ENCODE peak calls at places on chromosomes 2 and 18, in nine cellular contexts. T, V, P, A, X, N, F, G and Z are unnamed samples.
A peak's percentile ranks its signal among the peaks of the same experiment; 100 is the strongest.

GRCh38 chr2:241780939-241781569 is 4.4 kb downstream of the GAL3ST2 start:
- DNase-seq in T (no peak), V (no peak), G (no peak), A (no peak), X (no peak), P (no peak), F (no peak), N (no peak), Z (no peak)

GRCh38 chr18:50079571-50080295 is 115.2 kb downstream of the MYO5B start:
- DNase-seq in N (no peak), T (no peak), X (peak; percentile 68), F (no peak), A (no peak), V (peak; percentile 36), P (no peak), G (no peak), Z (no peak)

GRCh38 chr2:212328129-212328528 is 210.5 kb downstream of the ERBB4 start:
- DNase-seq in F (no peak), N (peak; percentile 27), G (no peak), V (no peak), X (no peak), T (peak; percentile 7), A (no peak), P (no peak), Z (no peak)

GRCh38 chr18:68965817-68966216 is 167.9 kb downstream of the CCDC102B start:
- DNase-seq in G (no peak), A (no peak), T (no peak), X (no peak), P (no peak), N (no peak), F (no peak), V (no peak), Z (no peak)

GRCh38 chr2:240795468-240795867 is 24.6 kb downstream of the KIF1A start:
- DNase-seq in A (no peak), T (no peak), P (no peak), X (peak; percentile 46), N (no peak), G (no peak), V (no peak), F (no peak), Z (no peak)

GRCh38 chr2:10258726-10259125 is 44.0 kb upstream of the HPCAL1 start:
- DNase-seq in X (no peak), V (no peak), A (no peak), F (no peak), N (no peak), G (no peak), P (no peak), T (no peak), Z (no peak)

GRCh38 chr2:150482667-150483260 is 4.7 kb downstream of the RND3 start:
- DNase-seq in A (peak; percentile 18), G (no peak), P (no peak), X (no peak), N (no peak), T (no peak), F (no peak), V (no peak), Z (peak; percentile 26)

GRCh38 chr2:184113691-184114403 is 484.5 kb upstream of the ZNF804A start:
- DNase-seq in P (no peak), F (no peak), X (no peak), V (no peak), A (no peak), N (no peak), G (no peak), T (no peak), Z (no peak)

GRCh38 chr18:77134611-77135010 is 2.0 kb upstream of the MBP start:
- DNase-seq in V (no peak), G (no peak), T (no peak), P (no peak), F (no peak), A (no peak), X (no peak), N (no peak), Z (no peak)

GRCh38 chr2:237296756-237297155 is 117.2 kb downstream of the COL6A3 start:
- DNase-seq in F (no peak), P (no peak), X (no peak), G (peak; percentile 57), T (no peak), N (no peak), A (peak; percentile 62), V (no peak), Z (peak; percentile 66)

GRCh38 chr2:189372688-189373257 is 68.5 kb upstream of the WDR75 start:
- DNase-seq in P (no peak), F (no peak), G (no peak), X (no peak), N (no peak), A (no peak), V (no peak), T (no peak), Z (no peak)

GRCh38 chr2:44668336-44668735 is 273.2 kb upstream of the SIX3 start:
- DNase-seq in T (no peak), X (no peak), N (no peak), P (no peak), F (peak; percentile 29), G (no peak), A (no peak), V (no peak), Z (no peak)

GRCh38 chr2:226213717-226214116 is 585.9 kb downstream of the IRS1 start:
- DNase-seq in G (peak; percentile 93), P (no peak), A (peak; percentile 88), V (no peak), T (no peak), F (no peak), N (no peak), X (no peak), Z (peak; percentile 75)

GRCh38 chr2:236979664-236980063 is 106.0 kb upstream of the COPS8 start:
- DNase-seq in F (no peak), P (no peak), A (no peak), G (no peak), N (no peak), T (no peak), X (no peak), V (no peak), Z (no peak)

GRCh38 chr2:234981197-234982095 is 29.6 kb downstream of the SH3BP4 start:
- DNase-seq in A (peak; percentile 100), N (peak; percentile 90), X (no peak), T (peak; percentile 52), V (no peak), G (peak; percentile 100), F (no peak), P (no peak), Z (peak; percentile 99)

GRCh38 chr2:128361376-128362131 is 42.9 kb upstream of the HS6ST1 start:
- DNase-seq in V (no peak), N (peak; percentile 32), X (peak; percentile 51), T (no peak), P (no peak), A (no peak), G (no peak), F (no peak), Z (no peak)

GRCh38 chr2:64649013-64649484 is 4.7 kb downstream of the SERTAD2 start:
- DNase-seq in X (no peak), F (no peak), T (peak; percentile 55), G (no peak), A (no peak), P (no peak), V (no peak), N (peak; percentile 61), Z (no peak)

GRCh38 chr2:4995466-4995865 is 696.7 kb upstream of the SOX11 start:
- DNase-seq in F (no peak), T (no peak), X (no peak), G (no peak), P (no peak), N (no peak), A (no peak), V (no peak), Z (no peak)

DNA sequence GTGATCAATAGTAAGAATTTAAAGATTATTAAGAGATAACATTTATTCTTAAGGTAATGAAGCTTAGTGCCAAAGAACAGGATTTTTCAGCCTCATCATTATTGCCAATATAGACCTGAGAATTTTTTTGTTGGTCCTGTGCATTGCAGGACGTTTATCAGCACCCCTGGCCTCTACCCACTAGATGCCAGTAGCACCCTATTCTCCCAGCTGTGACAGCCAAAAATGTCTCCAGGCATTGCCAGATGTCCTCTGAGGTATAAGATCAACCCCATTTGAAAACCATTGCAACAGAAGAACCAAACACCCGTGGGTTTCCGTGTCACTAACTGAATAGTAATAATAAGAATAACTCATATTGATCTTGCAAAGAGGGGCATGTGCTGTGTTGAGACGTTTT is 700.0 kb upstream of the SOX11 start:
- DNase-seq in V (no peak), N (no peak), A (no peak), F (no peak), X (no peak), P (no peak), G (no peak), T (no peak), Z (no peak)
- TF ChIP-seq CTCF in V (no peak), N (no peak), A (no peak), F (no peak), X (no peak), P (no peak), G (peak; percentile 12), T (no peak), Z (no peak)

DNA sequence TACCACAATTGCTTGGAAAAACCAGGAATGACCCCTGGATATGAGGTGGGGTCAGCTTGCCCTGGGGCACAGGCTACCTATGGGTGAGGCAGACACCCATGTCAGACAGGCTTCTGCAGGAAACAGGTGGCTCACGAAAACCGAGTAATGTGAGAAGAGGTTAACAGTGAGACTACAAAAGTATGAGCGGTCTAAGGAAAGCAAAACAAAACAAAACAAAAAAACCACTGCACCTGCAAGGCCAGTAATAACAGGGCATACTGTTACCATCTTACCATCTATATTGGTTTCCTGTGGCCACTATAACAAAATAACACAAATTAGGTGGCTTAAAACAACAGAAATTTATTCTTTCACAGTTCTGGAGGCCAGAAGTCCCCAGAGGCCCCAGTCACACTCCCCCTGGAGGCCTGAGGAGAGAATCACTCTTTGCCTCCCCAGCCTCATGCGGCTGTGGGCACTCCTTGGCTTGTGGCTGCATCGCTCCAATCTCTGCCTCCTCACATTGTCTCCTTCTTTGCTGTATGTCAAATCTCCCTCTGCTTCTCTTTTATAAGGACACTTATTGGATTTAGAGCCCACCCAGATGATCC is 86.6 kb upstream of the EPC2 start:
- DNase-seq in P (no peak), A (no peak), F (no peak), V (no peak), T (no peak), X (no peak), N (no peak), G (no peak), Z (no peak)
- TF ChIP-seq CTCF in P (no peak), A (no peak), F (no peak), V (no peak), T (no peak), X (no peak), N (peak; percentile 20), G (no peak), Z (peak; percentile 27)

GRCh38 chr2:30710461-30710860 is 96.8 kb downstream of the CAPN13 start:
- DNase-seq in F (no peak), T (no peak), P (no peak), G (no peak), N (no peak), A (no peak), V (no peak), X (peak; percentile 8), Z (no peak)
- TF ChIP-seq CTCF in F (no peak), T (no peak), P (no peak), G (no peak), N (no peak), A (no peak), V (no peak), X (no peak), Z (no peak)

DNA sequence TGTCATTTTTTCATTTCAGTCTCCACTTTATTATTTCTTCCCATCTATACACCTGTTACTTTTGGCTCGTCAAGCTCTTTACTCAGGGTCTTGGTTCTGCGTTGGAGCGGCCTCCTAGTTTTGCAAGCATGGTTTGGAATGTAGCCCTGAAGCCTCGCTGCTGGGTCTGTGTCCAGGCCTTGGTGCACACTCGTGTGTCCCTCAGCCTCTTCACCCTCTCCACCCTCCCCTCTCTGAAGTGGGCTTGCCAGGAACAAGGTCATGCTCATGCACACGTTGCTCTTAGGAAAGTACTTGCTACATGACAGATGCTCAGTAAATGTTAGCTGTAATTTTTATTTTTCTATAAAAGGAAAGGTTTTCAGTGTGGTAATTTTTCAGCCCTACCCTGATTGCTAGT is 147.0 kb downstream of the ATP9B start:
- DNase-seq in G (no peak), X (no peak), P (no peak), N (no peak), A (no peak), T (no peak), F (no peak), V (no peak), Z (no peak)
- TF ChIP-seq CTCF in G (no peak), X (no peak), P (no peak), N (no peak), A (no peak), T (no peak), F (no peak), V (no peak), Z (no peak)